ENCODE peak calls at places on chromosome 19, in seven cellular contexts. H is CD4-positive, alpha-beta T cell; D is NCI-H524; L is fibroblast of gingiva; S is activated naive CD4-positive, alpha-beta T cell treated with anti-CD3 and anti-CD28 coated beads, Interleukin-2, amount 10 ng/mL, durations not matched to agents 7 days and 5 days; N is AG10803; G is T-cell. O is an unnamed sample.

GRCh38 chr19:8001995-8002849 is 3.2 kb downstream of the ELAVL1 start:
- DNase-seq in H (peak; percentile 37), D (peak; percentile 53), L (peak; percentile 60), S (peak; percentile 80), N (peak; percentile 66), G (peak; percentile 50), O (peak; percentile 79)

GRCh38 chr19:8109890-8110662 is 39.3 kb downstream of the FBN3 start:
- DNase-seq in H (no peak), D (no peak), L (no peak), S (no peak), N (no peak), G (no peak), O (no peak)

GRCh38 chr19:35080613-35081170 is 34.9 kb upstream of the FXYD3 start:
- DNase-seq in H (no peak), D (no peak), L (no peak), S (no peak), N (no peak), G (no peak), O (no peak)

GRCh38 chr19:16661480-16662034 is 618 bp downstream of the TMEM38A start:
- DNase-seq in H (peak; percentile 13), D (no peak), L (no peak), S (peak; percentile 42), N (no peak), G (no peak), O (no peak)

GRCh38 chr19:56091066-56091490 is 30.0 kb downstream of the ZNF787 start:
- DNase-seq in H (no peak), D (no peak), L (peak; percentile 77), S (no peak), N (peak; percentile 37), G (no peak), O (peak; percentile 90)

GRCh38 chr19:44820648-44821609 is 12.0 kb downstream of the BCAM start:
- DNase-seq in H (no peak), D (no peak), L (no peak), S (no peak), N (no peak), G (no peak), O (no peak)

GRCh38 chr19:34402074-34402600 is 2.1 kb upstream of the PDCD2L start:
- DNase-seq in H (no peak), D (no peak), L (no peak), S (no peak), N (no peak), G (no peak), O (no peak)

GRCh38 chr19:16259385-16260159 is 61.9 kb downstream of the AP1M1 start:
- DNase-seq in H (no peak), D (no peak), L (no peak), S (peak; percentile 45), N (no peak), G (no peak), O (no peak)

GRCh38 chr19:294819-295686 is 3.9 kb upstream of the PLPP2 start:
- DNase-seq in H (no peak), D (no peak), L (no peak), S (peak; percentile 60), N (peak; percentile 9), G (no peak), O (no peak)

GRCh38 chr19:38606131-38606530 is 11.6 kb downstream of the MAP4K1 start:
- DNase-seq in H (no peak), D (no peak), L (no peak), S (no peak), N (no peak), G (no peak), O (no peak)